ENCODE peak calls at places on chromosomes 12 and 14, in six cellular contexts. R, P, T, Y, Z and V are unnamed samples.

GRCh38 chr12:57521475-57522018 is 1.1 kb upstream of the MBD6 start:
- DNase-seq in P (peak; percentile 63), R (no peak), Y (peak; percentile 30), T (no peak), Z (peak; percentile 77), V (peak; percentile 57)

GRCh38 chr12:107518868-107519267 is 166.7 kb upstream of the PWP1 start:
- DNase-seq in P (no peak), Z (no peak), R (no peak), T (no peak), Y (no peak), V (no peak)

GRCh38 chr14:57502581-57503254 is 9.1 kb upstream of the CCDC198 start:
- DNase-seq in Z (no peak), P (no peak), T (no peak), R (no peak), Y (no peak), V (no peak)

GRCh38 chr12:14384783-14385638 is 19.5 kb downstream of the ATF7IP start:
- DNase-seq in R (no peak), Z (peak; percentile 70), Y (peak; percentile 84), P (peak; percentile 45), T (peak; percentile 93), V (peak; percentile 90)

GRCh38 chr12:117025481-117026151 is 73.6 kb downstream of the TESC start:
- DNase-seq in Y (peak; percentile 7), Z (peak; percentile 46), T (peak; percentile 15), R (peak; percentile 70), P (peak; percentile 70), V (peak; percentile 56)

GRCh38 chr12:82517027-82517426 is 158.7 kb downstream of the METTL25 start:
- DNase-seq in P (no peak), Z (peak; percentile 12), R (no peak), T (peak; percentile 8), Y (peak; percentile 12), V (peak; percentile 12)

GRCh38 chr12:87413784-87414183 is 615.4 kb downstream of the C12orf50 start:
- DNase-seq in P (no peak), Z (no peak), T (no peak), R (no peak), Y (no peak), V (no peak)

GRCh38 chr12:92216092-92216491 is 70.4 kb upstream of the BTG1 start:
- DNase-seq in P (no peak), Z (no peak), T (no peak), R (no peak), Y (no peak), V (no peak)

GRCh38 chr12:13179159-13180074 is 17.1 kb upstream of the EMP1 start:
- DNase-seq in P (peak; percentile 59), Z (peak; percentile 91), T (peak; percentile 67), R (peak; percentile 60), Y (no peak), V (peak; percentile 84)

GRCh38 chr12:122030427-122030825 is 8.7 kb downstream of the BCL7A start:
- DNase-seq in T (no peak), P (no peak), Y (no peak), Z (no peak), R (no peak), V (no peak)

GRCh38 chr14:26984318-26985177 is 386.7 kb upstream of the NOVA1 start:
- DNase-seq in P (peak; percentile 52), Y (peak; percentile 24), R (peak; percentile 10), T (peak; percentile 19), Z (peak; percentile 39), V (peak; percentile 3)

GRCh38 chr14:55731881-55732498 is 152.0 kb downstream of the KTN1 start:
- DNase-seq in Z (no peak), R (no peak), T (peak; percentile 26), P (no peak), Y (no peak), V (no peak)